ENCODE peak calls at places on chromosomes 16 and 17, in five cellular contexts. R is dorsolateral prefrontal cortex, Y is body of pancreas, J is GM12865, A is tibial nerve. M is an unnamed sample.

GRCh38 chr16:4214215-4214621 is 27.7 kb downstream of the SRL start:
- DNase-seq in A (no peak), J (no peak), R (no peak), Y (no peak), M (peak; percentile 97)

GRCh38 chr17:72465191-72466024 is 344.6 kb downstream of the SOX9 start:
- DNase-seq in R (no peak), J (peak; percentile 87), A (no peak), Y (peak; percentile 62), M (peak; percentile 90)

GRCh38 chr17:48084932-48085331 is 16.3 kb downstream of the CBX1 start:
- DNase-seq in R (no peak), A (no peak), Y (no peak), J (no peak), M (no peak)

GRCh38 chr17:21688293-21688949 is 3.9 kb upstream of the KCNJ18 start:
- DNase-seq in Y (no peak), A (no peak), J (no peak), R (no peak), M (no peak)

GRCh38 chr17:31428512-31428911 is 37.0 kb downstream of the RAB11FIP4 start:
- DNase-seq in R (no peak), Y (no peak), A (no peak), J (no peak), M (no peak)

GRCh38 chr17:7844292-7845154 is 10.3 kb upstream of the TMEM88 start:
- DNase-seq in R (peak; percentile 95), Y (peak; percentile 95), J (peak; percentile 96), A (peak; percentile 76), M (no peak)

GRCh38 chr17:46978489-46979022 is 497 bp downstream of the RPRML start:
- DNase-seq in J (no peak), A (no peak), Y (no peak), R (peak; percentile 33), M (no peak)

GRCh38 chr16:27408602-27409031 is 6.6 kb downstream of the IL21R start:
- DNase-seq in J (peak; percentile 80), R (no peak), A (no peak), Y (no peak), M (no peak)

GRCh38 chr16:14608604-14609003 is 21.5 kb downstream of the PARN start:
- DNase-seq in J (peak; percentile 46), R (no peak), Y (peak; percentile 5), A (no peak), M (no peak)

GRCh38 chr16:23072084-23072599 is 77.1 kb downstream of the USP31 start:
- DNase-seq in A (peak; percentile 49), J (no peak), Y (peak; percentile 15), R (peak; percentile 38), M (peak; percentile 19)

GRCh38 chr17:46182961-46183360 is 10.3 kb downstream of the KANSL1 start:
- DNase-seq in Y (no peak), A (no peak), R (no peak), J (peak; percentile 24), M (no peak)

GRCh38 chr17:43550754-43551153 is 4.6 kb upstream of the ETV4 start:
- DNase-seq in Y (no peak), R (no peak), J (no peak), A (no peak), M (no peak)

GRCh38 chr16:57150682-57151330 is 35.0 kb downstream of the PSME3IP1 start:
- DNase-seq in J (no peak), R (peak; percentile 32), A (no peak), Y (peak; percentile 48), M (peak; percentile 23)

GRCh38 chr17:48759288-48759687 is 30.7 kb upstream of the HOXB13 start:
- DNase-seq in Y (no peak), A (no peak), R (no peak), J (no peak), M (no peak)

GRCh38 chr16:24505959-24506358 is 33.4 kb upstream of the RBBP6 start:
- DNase-seq in J (no peak), Y (no peak), R (no peak), A (no peak), M (no peak)

GRCh38 chr17:21419299-21420239 is 43.4 kb downstream of the KCNJ12 start:
- DNase-seq in Y (no peak), R (no peak), J (no peak), A (no peak), M (no peak)

GRCh38 chr16:88360999-88361398 is 21.8 kb upstream of the ZNF469 start:
- DNase-seq in J (no peak), R (no peak), Y (no peak), A (no peak), M (no peak)

GRCh38 chr17:55816532-55817272 is 65.9 kb downstream of the PCTP start:
- DNase-seq in R (no peak), J (no peak), Y (no peak), A (no peak), M (no peak)

GRCh38 chr17:75783069-75783783 is 1.4 kb upstream of the UNK start:
- DNase-seq in A (no peak), R (no peak), Y (peak; percentile 61), J (peak; percentile 87), M (no peak)

DNA sequence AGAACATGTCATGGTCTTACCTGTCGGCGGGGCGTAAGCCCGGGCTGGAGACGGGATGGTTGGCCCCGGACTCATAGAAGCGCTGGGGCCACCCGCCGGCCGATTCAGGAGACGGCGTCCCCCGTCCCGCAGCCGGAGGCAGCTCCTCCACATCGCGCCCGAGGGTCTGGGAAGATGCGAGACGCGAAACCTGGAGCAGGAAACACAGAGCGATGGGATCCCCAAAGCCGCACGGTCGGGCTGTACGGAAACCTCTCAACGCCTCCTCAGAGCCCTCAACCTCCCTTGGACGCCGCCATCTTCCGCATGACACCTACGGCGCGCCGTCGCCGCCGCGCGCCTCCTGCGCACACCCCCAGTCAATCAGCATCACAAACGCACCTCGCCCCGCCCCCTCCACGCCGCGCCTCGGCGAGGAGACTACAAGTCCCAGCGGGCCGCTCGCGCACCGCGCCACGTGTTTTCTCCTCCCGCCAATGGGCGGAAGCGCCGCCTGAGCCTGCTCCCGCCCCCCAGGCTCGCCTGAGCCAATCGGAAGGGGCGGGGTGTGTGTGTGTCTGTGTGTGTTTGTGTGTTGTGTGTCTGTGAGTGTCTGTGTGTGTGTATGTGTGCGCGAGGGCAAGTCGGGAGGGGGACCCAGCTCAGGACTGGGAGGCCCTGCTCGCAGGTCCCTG is at the start of the genes ATPAF2 and GID4:
- DNase-seq in A (peak; percentile 99), J (peak; percentile 100), Y (peak; percentile 99), R (peak; percentile 100), M (peak; percentile 77)
- TF ChIP-seq CTCF in A (peak; percentile 38), J (no peak), Y (peak; percentile 3), R (peak; percentile 40), M (peak; percentile 21)

GRCh38 chr16:52547001-52547833 is at the start of gene TOX3:
- DNase-seq in Y (peak; percentile 55), R (no peak), J (no peak), A (no peak), M (no peak)

GRCh38 chr16:52545544-52546262 is 1.2 kb downstream of the TOX3 start:
- DNase-seq in Y (no peak), J (no peak), A (no peak), R (no peak), M (no peak)

GRCh38 chr16:52545157-52545543 is 1.8 kb downstream of the TOX3 start:
- DNase-seq in Y (no peak), J (no peak), A (no peak), R (no peak), M (no peak)

GRCh38 chr16:52547834-52548215 is 882 bp upstream of the TOX3 start:
- DNase-seq in Y (no peak), J (no peak), R (no peak), A (no peak), M (no peak)

GRCh38 chr16:52546291-52546941 is 527 bp downstream of the TOX3 start:
- DNase-seq in J (no peak), A (no peak), R (no peak), Y (no peak), M (no peak)
- H3K4me3 ChIP-seq in J (no peak overlapping the region), A (peak overlapping the region; percentile 7), R (peak overlapping the region; percentile 70), Y (peak overlapping the region; percentile 66), M (peak overlapping the region; percentile 80)

GRCh38 chr17:34584805-34585416 is 5.5 kb downstream of the TMEM132E start:
- DNase-seq in J (peak; percentile 2), A (no peak), R (no peak), Y (no peak), M (no peak)
- TF ChIP-seq CTCF in J (no peak), A (no peak), R (peak; percentile 51), Y (peak; percentile 11), M (peak; percentile 52)

GRCh38 chr17:61160789-61161440 is 238.7 kb upstream of the TBX2 start:
- DNase-seq in R (no peak), Y (no peak), J (no peak), A (no peak), M (no peak)

GRCh38 chr17:61159415-61159814 is 240.2 kb upstream of the TBX2 start:
- DNase-seq in R (no peak), A (no peak), J (peak; percentile 41), Y (no peak), M (no peak)

GRCh38 chr17:61158372-61158771 is 241.3 kb upstream of the TBX2 start:
- DNase-seq in J (no peak), R (no peak), Y (no peak), A (no peak), M (no peak)

GRCh38 chr17:61155590-61156181 is 244.0 kb upstream of the TBX2 start:
- DNase-seq in J (no peak), A (no peak), R (no peak), Y (no peak), M (no peak)

GRCh38 chr17:61157246-61157887 is 242.3 kb upstream of the TBX2 start:
- DNase-seq in Y (no peak), A (no peak), R (no peak), J (no peak), M (no peak)
- H3K4me3 ChIP-seq in Y (no peak overlapping the region), A (no peak overlapping the region), R (peak overlapping the region; percentile 46), J (no peak overlapping the region), M (peak overlapping the region; percentile 20)

DNA sequence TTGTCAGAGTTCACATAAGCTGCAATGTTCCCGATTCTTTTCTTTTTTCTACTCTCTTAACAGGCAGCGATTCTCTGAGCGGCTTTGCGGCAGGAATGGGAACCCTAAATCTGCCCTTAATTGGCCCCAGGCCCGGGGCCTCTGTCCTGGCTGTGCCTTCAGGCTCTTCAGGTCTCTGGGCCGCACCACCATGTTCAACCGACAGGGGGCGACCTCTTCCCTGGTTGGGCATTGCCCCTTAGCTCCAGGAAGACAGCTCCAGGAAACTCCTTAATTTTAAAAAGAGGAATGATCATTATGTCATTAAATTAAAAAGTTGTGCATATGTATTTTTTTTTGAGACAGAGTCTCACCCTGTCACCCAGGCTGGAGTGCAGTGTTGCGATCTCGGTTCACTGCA is 20.3 kb downstream of the CACNG5 start:
- DNase-seq in R (no peak), A (no peak), Y (no peak), J (peak; percentile 11), M (no peak)
- TF ChIP-seq CTCF in R (no peak), A (no peak), Y (no peak), J (peak; percentile 38), M (peak; percentile 36)

GRCh38 chr16:50547340-50547865 is 793 bp upstream of the NKD1 start:
- DNase-seq in J (peak; percentile 57), R (peak; percentile 32), Y (peak; percentile 72), A (no peak), M (no peak)
- H3K4me3 ChIP-seq in J (peak overlapping the region; percentile 76), R (peak overlapping the region; percentile 86), Y (peak overlapping the region; percentile 56), A (peak overlapping the region; percentile 53), M (peak overlapping the region; percentile 61)

GRCh38 chr17:81440511-81441244 is 45.4 kb downstream of the BAHCC1 start:
- DNase-seq in A (no peak), J (peak; percentile 47), R (no peak), Y (no peak), M (no peak)
- TF ChIP-seq CTCF in A (no peak), J (peak; percentile 65), R (peak; percentile 23), Y (peak; percentile 21), M (peak; percentile 48)

M was measured in epithelial cell of proximal tubule.